ENCODE peak calls at places on chromosomes 5 and 9, in eight cellular contexts. A, E, O, J, K, M, Y and N are unnamed samples.

GRCh38 chr5:116137544-116138378 is 52.9 kb downstream of the COMMD10 start:
- DNase-seq in A (no peak), E (no peak), O (no peak), J (peak), K (peak), M (peak), Y (no peak), N (peak)

GRCh38 chr9:92729735-92730155 is 34.9 kb downstream of the BICD2 start:
- DNase-seq in A (peak), E (no peak), O (no peak), J (no peak), K (no peak), M (no peak), Y (no peak), N (no peak)

GRCh38 chr9:135647897-135648296 is 8.6 kb upstream of the GLT6D1 start:
- DNase-seq in A (no peak), E (no peak), O (no peak), J (no peak), K (peak), M (no peak), Y (no peak), N (no peak)

GRCh38 chr9:136172412-136173079 is 32.4 kb downstream of the LHX3 start:
- DNase-seq in A (peak), E (no peak), O (no peak), J (no peak), K (no peak), M (no peak), Y (no peak), N (no peak)

GRCh38 chr9:130448035-130448624 is 3.4 kb downstream of the ASS1 start:
- DNase-seq in A (no peak), E (no peak), O (no peak), J (no peak), K (no peak), M (no peak), Y (no peak), N (no peak)

GRCh38 chr5:135473956-135474670 is 22.0 kb upstream of the TIFAB start:
- DNase-seq in A (no peak), E (no peak), O (no peak), J (no peak), K (no peak), M (no peak), Y (no peak), N (no peak)

GRCh38 chr9:36884721-36885120 is 149.3 kb downstream of the PAX5 start:
- DNase-seq in A (no peak), E (no peak), O (no peak), J (no peak), K (no peak), M (no peak), Y (no peak), N (no peak)

GRCh38 chr5:136201870-136202269 is 8.9 kb upstream of the SMIM32 start:
- DNase-seq in A (peak), E (no peak), O (no peak), J (no peak), K (no peak), M (no peak), Y (no peak), N (no peak)

GRCh38 chr5:169350759-169351240 is 49.9 kb upstream of the SLIT3 start:
- DNase-seq in A (no peak), E (no peak), O (no peak), J (peak), K (peak), M (no peak), Y (no peak), N (peak)
- TF ChIP-seq CTCF in A (no peak), E (no peak), O (no peak), J (no peak), K (no peak), M (no peak), Y (no peak), N (no peak)

GRCh38 chr5:147036691-147037245 is 158.2 kb upstream of the PPP2R2B start:
- DNase-seq in A (no peak), E (no peak), O (no peak), J (no peak), K (peak), M (no peak), Y (no peak), N (no peak)

GRCh38 chr5:147040856-147041255 is 162.3 kb upstream of the PPP2R2B start:
- DNase-seq in A (peak), E (no peak), O (no peak), J (no peak), K (no peak), M (no peak), Y (no peak), N (no peak)

DNA sequence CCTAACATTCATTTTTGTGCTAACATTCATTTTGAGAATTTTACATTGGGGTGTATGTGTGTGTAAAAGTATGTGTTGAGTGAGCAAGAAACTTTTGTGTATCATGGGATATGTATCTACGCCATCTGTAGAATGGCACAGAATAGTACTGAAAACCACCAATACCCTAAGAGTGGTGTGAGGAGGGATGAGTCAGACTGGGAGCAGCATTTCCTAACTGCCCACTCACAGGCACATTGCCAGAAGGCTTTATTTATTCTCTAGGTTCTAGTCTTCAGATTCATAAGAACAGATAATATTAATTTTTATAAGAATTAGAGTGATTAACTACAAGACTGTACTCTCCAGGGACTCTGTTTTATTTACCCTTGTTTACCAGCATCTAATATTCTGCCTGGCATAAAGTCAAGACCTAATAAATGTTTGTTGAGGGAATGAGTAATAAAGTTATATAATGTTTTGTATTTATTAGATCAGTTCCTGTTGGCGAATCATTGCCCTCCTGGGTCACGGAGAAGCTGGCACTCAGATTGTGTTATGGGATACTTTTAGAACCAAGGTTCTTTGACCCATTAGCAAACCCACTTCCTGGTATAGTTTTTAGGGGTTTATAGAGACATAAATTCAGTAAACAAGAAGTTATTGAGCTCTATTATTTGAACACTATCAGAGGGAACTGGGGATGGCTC is 159.1 kb upstream of the PPP2R2B start:
- DNase-seq in A (no peak), E (no peak), O (no peak), J (peak), K (peak), M (no peak), Y (no peak), N (peak)
- H3K27ac ChIP-seq in A (no peak), E (no peak), O (no peak), J (peak), K (no peak), M (no peak), Y (no peak), N (no peak)

GRCh38 chr5:146402949-146403348 is 44.2 kb upstream of the TCERG1 start:
- DNase-seq in A (peak), E (no peak), O (no peak), J (no peak), K (no peak), M (no peak), Y (no peak), N (no peak)
- TF ChIP-seq CTCF in A (peak), E (no peak), O (no peak), J (peak), K (no peak), M (no peak), Y (no peak), N (no peak)

DNA sequence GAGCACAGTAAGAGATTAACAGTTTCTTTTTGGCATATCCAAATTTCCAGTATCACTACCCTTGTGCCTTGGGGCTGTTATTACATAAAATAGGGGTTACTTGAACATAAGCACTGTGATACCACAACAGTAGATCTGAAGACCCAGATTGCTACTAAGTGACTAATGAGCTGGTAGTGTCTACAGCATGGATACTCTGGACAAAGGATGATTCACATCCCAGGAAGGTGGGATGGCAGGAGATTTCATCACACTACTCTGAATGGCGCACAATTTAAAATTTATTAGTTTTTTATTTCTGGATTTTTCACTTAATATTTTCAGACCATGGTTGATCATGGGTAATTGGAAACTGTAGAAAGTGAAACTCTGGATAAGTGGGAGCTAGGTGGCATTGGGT is 119.1 kb downstream of the RPS23 start:
- DNase-seq in A (no peak), E (no peak), O (no peak), J (peak), K (peak), M (no peak), Y (no peak), N (peak)
- H3K27ac ChIP-seq in A (no peak), E (no peak), O (no peak), J (no peak), K (no peak), M (no peak), Y (no peak), N (no peak)